ENCODE peak calls at places on chromosome 14, in nine cellular contexts. P is bronchial epithelial cell; T is SK-N-SH; Q is BJ; M is CD8-positive, alpha-beta T cell; R is left ventricle myocardium inferior; G is tibial artery; W is cardiac muscle cell; N is PC-3. F is an unnamed sample. For H3K36me3, the result is how much of the 10 kb centered on the place peaks cover.

GRCh38 chr14:58501214-58501816 is 73.8 kb downstream of the KIAA0586 start:
- DNase-seq in P (peak), T (peak), Q (peak), M (no peak), R (no peak), G (no peak), W (peak), N (peak), F (peak)

GRCh38 chr14:45664668-45665356 is 411.8 kb upstream of the MIS18BP1 start:
- DNase-seq in P (peak), T (no peak), Q (no peak), M (no peak), R (no peak), G (no peak), W (no peak), N (peak), F (no peak)

GRCh38 chr14:101506921-101507300 is 54.4 kb upstream of the DIO3 start:
- DNase-seq in P (no peak), T (no peak), Q (no peak), M (no peak), R (no peak), G (peak), W (no peak), N (no peak), F (no peak)

GRCh38 chr14:60349663-60350365 is 100.8 kb downstream of the PPM1A start:
- DNase-seq in P (peak), T (peak), Q (no peak), M (no peak), R (no peak), G (peak), W (peak), N (peak), F (peak)

GRCh38 chr14:94322648-94323570 is at the start of gene SERPINA6:
- DNase-seq in P (no peak), T (peak), Q (no peak), M (no peak), R (no peak), G (no peak), W (peak), N (no peak), F (peak)

GRCh38 chr14:105917933-105918436 is 391.6 kb downstream of the TMEM121 start:
- DNase-seq in P (no peak), T (no peak), Q (no peak), M (no peak), R (peak), G (peak), W (no peak), N (no peak), F (no peak)

GRCh38 chr14:90398315-90398811 is 1.5 kb downstream of the CALM1 start:
- DNase-seq in P (peak), T (peak), Q (no peak), M (peak), R (no peak), G (peak), W (peak), N (peak), F (peak)

GRCh38 chr14:56598519-56598918 is 18.9 kb downstream of the TMEM260 start:
- DNase-seq in P (no peak), T (no peak), Q (no peak), M (no peak), R (no peak), G (no peak), W (no peak), N (no peak), F (no peak)

GRCh38 chr14:55662757-55663156 is 82.8 kb downstream of the KTN1 start:
- DNase-seq in P (no peak), T (no peak), Q (no peak), M (no peak), R (no peak), G (no peak), W (no peak), N (no peak), F (peak)

GRCh38 chr14:100914597-100915021 is 11.1 kb upstream of the RTL1 start:
- DNase-seq in P (peak), T (no peak), Q (peak), M (no peak), R (no peak), G (no peak), W (no peak), N (peak), F (no peak)

GRCh38 chr14:47976139-47976538 is 300.7 kb upstream of the MDGA2 start:
- DNase-seq in P (no peak), T (no peak), Q (no peak), M (no peak), R (no peak), G (no peak), W (no peak), N (no peak), F (no peak)

GRCh38 chr14:75609606-75610476 is 31.4 kb downstream of the FLVCR2 start:
- DNase-seq in P (no peak), T (no peak), Q (no peak), M (no peak), R (no peak), G (peak), W (peak), N (no peak), F (no peak)

GRCh38 chr14:105485720-105486332 is 860 bp upstream of the CRIP1 start:
- DNase-seq in P (no peak), T (peak), Q (no peak), M (peak), R (peak), G (no peak), W (peak), N (peak), F (peak)

GRCh38 chr14:44893535-44893934 is 68.2 kb downstream of the KLHL28 start:
- DNase-seq in P (no peak), T (no peak), Q (no peak), M (no peak), R (no peak), G (no peak), W (no peak), N (no peak), F (no peak)

GRCh38 chr14:86532219-86532618 is 1002.3 kb downstream of the FLRT2 start:
- DNase-seq in P (no peak), T (no peak), Q (no peak), M (no peak), R (no peak), G (no peak), W (peak), N (peak), F (no peak)

GRCh38 chr14:72792051-72792788 is 101.7 kb downstream of the DPF3 start:
- DNase-seq in P (no peak), T (no peak), Q (no peak), M (no peak), R (peak), G (peak), W (no peak), N (no peak), F (no peak)

GRCh38 chr14:38951451-38951850 is 151.6 kb downstream of the SEC23A start:
- DNase-seq in P (peak), T (no peak), Q (peak), M (no peak), R (no peak), G (no peak), W (peak), N (no peak), F (no peak)

DNA sequence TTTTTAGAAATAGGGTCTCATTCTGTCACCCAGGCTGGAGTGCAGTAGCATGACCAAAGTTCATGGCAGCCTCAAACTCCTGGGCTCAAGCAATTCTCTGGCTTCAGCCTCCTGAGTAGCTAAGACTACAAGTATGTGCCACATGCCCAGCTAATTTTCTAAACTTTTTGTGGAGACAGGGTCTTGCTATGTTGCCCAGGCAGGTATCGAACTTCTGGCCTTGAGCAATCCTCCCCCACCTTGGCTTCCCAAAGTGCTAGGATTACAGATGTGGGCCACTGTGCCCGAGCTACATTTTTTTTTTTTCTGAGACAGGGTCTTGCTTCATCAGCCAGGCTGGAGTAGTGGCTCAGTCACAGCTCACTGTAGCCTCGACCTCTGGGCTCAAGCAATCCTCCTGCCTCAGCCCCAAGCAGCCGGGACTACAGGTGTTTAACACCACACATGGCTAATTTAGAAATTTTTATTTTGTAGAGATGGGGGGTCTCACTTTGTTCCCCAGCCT is 7.1 kb downstream of the PPP4R3A start:
- DNase-seq in P (no peak), T (no peak), Q (no peak), M (no peak), R (no peak), G (no peak), W (no peak), N (no peak), F (no peak)
- H3K36me3 ChIP-seq in P (under half), T (under half), Q (under half), M (under half), R (under half), G (under half), W (under half), N (under half), F (under half)

GRCh38 chr14:53355581-53356112 is 202.5 kb upstream of the DDHD1 start:
- DNase-seq in P (peak), T (no peak), Q (peak), M (no peak), R (no peak), G (no peak), W (peak), N (peak), F (peak)
- H3K36me3 ChIP-seq in P (under half), T (under half), Q (under half), M (under half), R (under half), G (under half), W (under half), N (under half), F (under half)

DNA sequence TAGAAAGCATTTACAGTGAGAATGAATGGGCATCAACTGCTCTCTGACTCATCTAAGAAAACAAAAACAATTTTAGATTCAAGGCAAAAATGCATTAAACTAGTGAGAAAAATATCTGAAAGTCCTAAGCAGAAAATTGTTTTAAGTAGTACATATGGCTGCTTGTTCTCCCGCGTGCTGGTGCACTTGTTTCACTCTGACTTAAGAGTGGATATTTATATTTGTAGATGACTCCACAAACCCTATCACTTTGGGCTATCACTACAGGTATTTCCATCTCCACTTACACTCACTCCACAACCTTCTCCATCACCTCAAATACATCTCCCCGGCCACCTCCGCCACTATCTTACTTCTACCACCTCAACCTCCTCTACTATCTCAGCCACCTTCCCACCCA is 253.9 kb upstream of the EGLN3 start:
- DNase-seq in P (no peak), T (no peak), Q (no peak), M (no peak), R (no peak), G (no peak), W (no peak), N (no peak), F (no peak)
- H3K36me3 ChIP-seq in P (under half), T (under half), Q (under half), M (under half), R (under half), G (under half), W (under half), N (under half), F (under half)

GRCh38 chr14:103898711-103899110 is 29.5 kb upstream of the TDRD9 start:
- DNase-seq in P (no peak), T (no peak), Q (no peak), M (no peak), R (no peak), G (no peak), W (no peak), N (no peak), F (no peak)
- H3K36me3 ChIP-seq in P (under half), T (under half), Q (under half), M (under half), R (under half), G (under half), W (under half), N (under half), F (under half)

GRCh38 chr14:63596998-63597658 is 44.5 kb downstream of the WDR89 start:
- DNase-seq in P (no peak), T (no peak), Q (no peak), M (no peak), R (no peak), G (no peak), W (no peak), N (no peak), F (no peak)
- H3K36me3 ChIP-seq in P (under half), T (under half), Q (under half), M (under half), R (under half), G (under half), W (under half), N (under half), F (under half)